ENCODE peak calls at places on chromosome 17, in four cellular contexts. X is mesendoderm, D is H1, N is trophoblast cell. S is an unnamed sample.

GRCh38 chr17:50181601-50182345 is 16.0 kb downstream of the SGCA start:
- DNase-seq in N (no peak), D (no peak), X (no peak), S (no peak)

GRCh38 chr17:44219126-44219635 is 294 bp downstream of the UBTF start:
- DNase-seq in N (peak; percentile 58), D (peak; percentile 75), X (peak; percentile 79), S (peak; percentile 72)

GRCh38 chr17:9108166-9108565 is 86.9 kb downstream of the NTN1 start:
- DNase-seq in D (no peak), N (no peak), X (no peak), S (no peak)

GRCh38 chr17:1495265-1495664 is 2.8 kb upstream of the MYO1C start:
- DNase-seq in X (no peak), N (no peak), D (no peak), S (no peak)

GRCh38 chr17:70187383-70187782 is 18.1 kb downstream of the KCNJ2 start:
- DNase-seq in D (no peak), X (no peak), N (no peak), S (no peak)

GRCh38 chr17:17716837-17717523 is 35.7 kb downstream of the RAI1 start:
- DNase-seq in D (no peak), X (no peak), N (no peak), S (no peak)

GRCh38 chr17:78258323-78259229 is 27.1 kb downstream of the TMEM235 start:
- DNase-seq in N (no peak), X (peak; percentile 69), D (no peak), S (peak; percentile 65)

GRCh38 chr17:289409-289808 is 63.2 kb downstream of the RPH3AL start:
- DNase-seq in X (no peak), N (no peak), D (no peak), S (no peak)

GRCh38 chr17:50256826-50257573 is 17.3 kb upstream of the TMEM92 start:
- DNase-seq in D (no peak), X (no peak), N (no peak), S (no peak)

GRCh38 chr17:66255527-66255971 is 26.3 kb upstream of the APOH start:
- DNase-seq in X (no peak), D (no peak), N (no peak), S (no peak)

GRCh38 chr17:12422632-12423031 is 243.1 kb upstream of the MYOCD start:
- DNase-seq in D (no peak), N (no peak), X (no peak), S (no peak)

DNA sequence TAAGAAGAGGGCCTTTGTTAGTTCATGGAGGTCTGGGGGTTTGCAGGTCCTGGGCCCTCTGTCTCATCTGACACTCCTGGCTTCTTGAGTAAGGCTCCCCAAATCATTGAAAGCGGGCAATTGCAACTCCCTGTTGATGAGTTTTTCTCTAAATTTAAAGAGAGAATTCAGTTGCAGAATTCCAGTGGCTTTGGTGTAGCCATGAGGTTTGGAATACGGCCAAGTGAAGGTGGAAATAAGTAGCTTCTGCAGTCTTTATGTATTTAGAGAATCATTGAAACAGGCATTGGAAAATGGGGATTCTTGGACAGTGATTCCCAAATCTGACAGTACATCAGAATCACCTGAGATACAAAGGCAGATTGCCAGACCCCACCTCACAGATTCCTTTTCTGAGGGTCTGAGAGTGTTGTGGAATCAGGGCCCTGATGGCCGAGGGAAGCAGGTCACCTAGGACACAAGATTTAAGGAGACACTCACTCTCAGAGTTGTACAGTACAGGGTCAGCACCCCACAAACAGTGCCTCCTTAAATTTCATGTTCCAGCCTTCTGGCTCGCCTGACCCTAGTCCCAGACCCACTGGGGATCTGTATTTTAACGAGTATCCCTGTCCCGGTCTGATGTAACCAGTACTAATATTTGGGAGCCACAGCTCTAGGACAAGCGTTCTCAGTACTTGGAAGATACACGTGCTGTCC is 37.7 kb downstream of the YPEL2 start:
- DNase-seq in N (no peak), D (no peak), X (no peak), S (no peak)
- H3K79me2 ChIP-seq in N (peaks cover 11% of the 10 kb centered on the region), D (no peaks in the 10 kb centered on the region), X (no peaks in the 10 kb centered on the region), S (no peaks in the 10 kb centered on the region)

GRCh38 chr17:73437826-73438225 is 126.0 kb upstream of the CDC42EP4 start:
- DNase-seq in D (no peak), X (no peak), N (no peak), S (no peak)
- H4K8ac ChIP-seq in D (no peak overlapping the region), X (no peak overlapping the region), N (no peak overlapping the region), S (no peak overlapping the region)

DNA sequence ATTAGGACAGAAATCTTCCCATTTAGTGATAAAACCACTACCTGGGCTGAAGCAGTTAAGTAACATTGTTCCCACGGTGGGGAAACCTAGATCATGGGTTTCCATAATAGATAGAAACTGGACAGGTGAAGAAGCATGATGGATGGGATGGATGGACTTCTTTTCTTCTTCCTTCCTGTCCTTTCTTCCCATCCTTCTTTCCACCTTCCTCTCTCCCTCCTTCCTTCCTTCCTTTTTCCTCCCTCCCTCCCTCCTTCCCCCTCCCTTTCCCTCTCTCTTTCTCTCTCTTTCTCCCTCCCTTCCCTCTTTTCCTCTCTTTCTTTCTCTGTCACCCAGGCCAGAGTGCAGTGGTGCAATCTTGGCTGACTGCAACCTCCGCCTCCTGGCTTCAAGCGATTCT is 3.1 kb downstream of the PSMC3IP start:
- DNase-seq in X (no peak), N (no peak), D (no peak), S (no peak)
- H3K79me2 ChIP-seq in X (peaks cover 14% of the 10 kb centered on the region), N (peaks cover 8% of the 10 kb centered on the region), D (peaks cover 19% of the 10 kb centered on the region), S (no peaks in the 10 kb centered on the region)

GRCh38 chr17:38693700-38694329 is 11.3 kb upstream of the MLLT6 start:
- DNase-seq in X (no peak), N (no peak), D (no peak), S (peak; percentile 25)
- H4K8ac ChIP-seq in X (no peak overlapping the region), N (no peak overlapping the region), D (no peak overlapping the region), S (no peak overlapping the region)

GRCh38 chr17:57461082-57461481 is 204.8 kb downstream of the MSI2 start:
- DNase-seq in X (no peak), D (no peak), N (no peak), S (no peak)
- H3K79me2 ChIP-seq in X (no peaks in the 10 kb centered on the region), D (peaks cover 7% of the 10 kb centered on the region), N (no peaks in the 10 kb centered on the region), S (no peaks in the 10 kb centered on the region)

GRCh38 chr17:57993471-57994365 is 5.7 kb upstream of the VEZF1 start:
- DNase-seq in D (no peak), X (no peak), N (no peak), S (no peak)
- H4K8ac ChIP-seq in D (no peak overlapping the region), X (no peak overlapping the region), N (no peak overlapping the region), S (no peak overlapping the region)

GRCh38 chr17:32445075-32445427 is 741 bp downstream of the PSMD11 start:
- DNase-seq in X (peak; percentile 81), D (no peak), N (peak; percentile 68), S (peak; percentile 46)

GRCh38 chr17:32445976-32446375 is 1.7 kb downstream of the PSMD11 start:
- DNase-seq in N (no peak), X (no peak), D (no peak), S (no peak)

GRCh38 chr17:32443827-32444300 is 446 bp upstream of the PSMD11 start:
- DNase-seq in N (no peak), X (no peak), D (no peak), S (no peak)

GRCh38 chr17:32445497-32445896 is 1.2 kb downstream of the PSMD11 start:
- DNase-seq in D (no peak), X (no peak), N (no peak), S (no peak)

DNA sequence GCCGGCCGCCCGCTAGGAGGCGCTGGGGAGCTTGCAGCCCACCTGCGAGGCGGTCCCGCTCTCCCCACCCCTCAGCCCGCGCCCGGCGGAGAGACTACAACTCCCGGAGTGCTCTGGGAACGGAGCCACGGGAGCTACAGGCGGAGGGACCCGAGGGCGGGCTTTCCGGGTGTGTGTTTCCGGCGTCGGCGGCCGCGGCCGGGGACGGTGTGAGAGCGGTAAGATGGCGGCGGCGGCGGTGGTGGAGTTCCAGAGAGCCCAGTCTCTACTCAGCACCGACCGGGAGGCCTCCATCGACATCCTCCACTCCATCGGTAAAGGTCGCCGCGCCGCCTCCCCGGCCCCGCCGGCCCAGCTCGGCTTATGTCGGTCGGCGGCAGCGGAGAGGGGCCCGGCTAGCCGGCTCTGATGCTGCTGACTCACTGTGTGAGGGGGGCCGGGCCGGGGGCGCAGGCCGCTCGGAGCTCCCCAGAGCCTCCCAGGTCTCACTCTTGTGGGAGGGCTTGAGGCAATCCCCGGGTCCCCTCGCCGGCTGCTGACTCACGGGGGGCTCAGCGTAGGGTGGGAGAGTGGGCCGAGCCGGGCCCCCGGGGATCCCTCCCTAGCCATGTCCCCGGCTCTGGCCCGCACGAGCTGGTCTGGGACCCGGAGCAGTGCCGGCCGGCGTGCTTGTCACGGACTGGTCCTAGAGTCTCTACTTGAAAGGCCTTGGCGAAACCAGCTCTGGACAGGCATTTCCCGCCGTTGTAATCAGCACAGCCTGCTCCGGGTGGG is at the start of gene PSMD11:
- DNase-seq in D (peak; percentile 99), N (peak; percentile 97), X (peak; percentile 99), S (peak; percentile 100)
- H3K79me2 ChIP-seq in D (peaks cover 49% of the 10 kb centered on the region), N (peaks cover 10% of the 10 kb centered on the region), X (peaks cover 30% of the 10 kb centered on the region), S (peaks cover 22% of the 10 kb centered on the region)

GRCh38 chr17:81927145-81927652 is 336 bp downstream of the MAFG start:
- DNase-seq in N (no peak), X (no peak), D (no peak), S (no peak)

GRCh38 chr17:81925860-81926450 is 1.6 kb downstream of the MAFG start:
- DNase-seq in D (no peak), X (no peak), N (no peak), S (no peak)

GRCh38 chr17:81924557-81925532 is 2.7 kb downstream of the MAFG start:
- DNase-seq in X (peak; percentile 72), N (no peak), D (no peak), S (peak; percentile 82)

GRCh38 chr17:81927653-81928496 is at the start of gene MAFG:
- DNase-seq in X (peak; percentile 97), N (peak; percentile 91), D (peak; percentile 95), S (peak; percentile 96)

DNA sequence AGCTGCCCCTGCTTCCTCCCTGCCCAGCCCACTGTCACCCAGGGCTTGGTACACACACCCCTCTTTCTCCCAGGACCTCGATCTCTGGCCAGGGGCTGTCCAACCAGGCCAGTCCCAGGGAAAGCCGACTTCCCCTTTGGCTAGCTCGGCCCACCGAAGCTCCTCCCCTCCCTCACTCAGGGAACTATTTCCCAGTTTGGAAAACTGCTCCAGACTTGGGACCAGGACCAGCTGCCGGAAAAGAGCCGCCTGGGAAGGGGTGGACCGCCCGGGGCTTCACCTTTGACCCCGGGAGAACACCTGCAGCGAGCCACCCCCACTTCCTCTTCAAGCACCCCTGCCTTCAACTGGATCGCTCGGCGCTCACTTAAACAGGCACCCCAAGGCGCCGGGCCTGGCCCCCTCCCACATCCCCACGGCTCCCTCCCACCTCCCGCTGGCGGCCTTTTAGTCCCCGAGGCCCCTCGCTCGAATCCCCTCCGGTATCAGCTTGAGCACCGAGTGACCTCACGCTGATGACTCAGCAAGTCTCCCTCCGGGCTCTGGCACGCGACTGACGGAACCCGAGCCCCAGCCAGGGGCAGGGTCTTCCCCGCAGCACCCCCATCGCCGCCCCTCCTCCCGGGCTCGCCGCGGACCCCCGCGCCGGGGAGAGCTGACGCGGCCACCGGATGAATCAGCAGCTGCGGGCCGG is 937 bp downstream of the MAFG start:
- DNase-seq in N (peak; percentile 69), X (peak; percentile 85), D (no peak), S (peak; percentile 77)
- H4K8ac ChIP-seq in N (peak overlapping the region; percentile 91), X (no peak overlapping the region), D (peak overlapping the region; percentile 30), S (no peak overlapping the region)

GRCh38 chr17:30165960-30166359 is 49.3 kb downstream of the NSRP1 start:
- DNase-seq in D (no peak), X (no peak), N (no peak), S (no peak)
- H3K79me2 ChIP-seq in D (peaks cover 12% of the 10 kb centered on the region), X (no peaks in the 10 kb centered on the region), N (no peaks in the 10 kb centered on the region), S (no peaks in the 10 kb centered on the region)

DNA sequence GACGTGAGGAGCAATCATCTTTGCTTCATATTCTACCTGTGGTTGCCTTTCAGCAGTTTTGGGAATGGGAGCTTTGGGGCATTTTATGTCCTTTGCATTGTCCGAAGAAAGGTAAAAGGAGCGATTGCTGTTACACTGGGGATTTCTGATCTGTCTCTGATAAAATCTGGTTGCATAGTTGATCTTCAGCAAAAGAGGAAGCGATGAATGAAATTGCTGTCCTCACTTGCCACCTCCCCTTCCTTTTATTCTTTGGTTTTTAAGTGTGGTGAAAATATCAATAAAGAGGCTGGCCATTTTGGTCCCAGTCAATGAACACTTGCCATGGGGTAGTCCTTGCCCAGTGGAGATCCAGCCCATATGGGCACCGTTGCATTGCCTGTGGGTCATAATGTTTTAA is 236.8 kb downstream of the MSI2 start:
- DNase-seq in X (no peak), D (no peak), N (no peak), S (no peak)
- H4K8ac ChIP-seq in X (no peak overlapping the region), D (no peak overlapping the region), N (no peak overlapping the region), S (no peak overlapping the region)

S was measured in H9.